ENCODE peak calls at places on chromosomes 11 and 22, in eight cellular contexts. C is HT-29; Z is NCI-H2081; N is tibial artery; Q is naive thymus-derived CD8-positive, alpha-beta T cell; V is iPS-NIHi11; B is activated CD4-positive, alpha-beta T cell treated with anti-CD3 and anti-CD28 coated beads, Interleukin-2, amount 50 U/mL, for 48 hours; L is CD8-positive, alpha-beta T cell. S is an unnamed sample.

GRCh38 chr11:59801981-59802638 is 8.5 kb downstream of the MRPL16 start:
- DNase-seq in C (no peak), Z (no peak), N (no peak), Q (no peak), V (no peak), B (no peak), L (no peak), S (no peak)

GRCh38 chr11:119624102-119624615 is 104.8 kb downstream of the NECTIN1 start:
- DNase-seq in C (no peak), Z (no peak), N (no peak), Q (no peak), V (peak), B (no peak), L (no peak), S (no peak)

GRCh38 chr11:98365185-98365584 is 655.6 kb upstream of the CNTN5 start:
- DNase-seq in C (peak), Z (no peak), N (no peak), Q (no peak), V (no peak), B (no peak), L (no peak), S (no peak)

GRCh38 chr11:59102259-59102765 is 4.7 kb upstream of the FAM111B start:
- DNase-seq in C (no peak), Z (peak), N (peak), Q (no peak), V (peak), B (peak), L (peak), S (no peak)

GRCh38 chr11:102485095-102485722 is 32.6 kb upstream of the TMEM123 start:
- DNase-seq in C (no peak), Z (no peak), N (no peak), Q (no peak), V (no peak), B (no peak), L (no peak), S (no peak)

GRCh38 chr11:120128392-120129172 is 9.3 kb downstream of the TRIM29 start:
- DNase-seq in C (peak), Z (no peak), N (peak), Q (no peak), V (no peak), B (no peak), L (no peak), S (no peak)

GRCh38 chr11:121520243-121521144 is 67.7 kb upstream of the SORL1-AS1 start:
- DNase-seq in C (no peak), Z (no peak), N (no peak), Q (no peak), V (no peak), B (no peak), L (no peak), S (no peak)

GRCh38 chr11:78257654-78258053 is 68.9 kb downstream of the USP35 start:
- DNase-seq in C (no peak), Z (no peak), N (no peak), Q (no peak), V (no peak), B (no peak), L (no peak), S (no peak)

GRCh38 chr11:129530154-129530895 is 154.7 kb downstream of the BARX2 start:
- DNase-seq in C (peak), Z (no peak), N (no peak), Q (no peak), V (no peak), B (no peak), L (no peak), S (no peak)

GRCh38 chr11:122069946-122070345 is 46.1 kb downstream of the BLID start:
- DNase-seq in C (peak), Z (peak), N (peak), Q (no peak), V (peak), B (no peak), L (no peak), S (no peak)

GRCh38 chr22:30305519-30305905 is 16.2 kb upstream of the CASTOR1 start:
- DNase-seq in C (peak), Z (no peak), N (peak), Q (peak), V (no peak), B (peak), L (peak), S (no peak)

GRCh38 chr11:64834723-64835615 is 9.5 kb downstream of the CDC42BPG start:
- DNase-seq in C (peak), Z (no peak), N (no peak), Q (no peak), V (peak), B (no peak), L (no peak), S (no peak)

GRCh38 chr11:41281131-41281742 is 178.2 kb downstream of the LRRC4C start:
- DNase-seq in C (no peak), Z (no peak), N (no peak), Q (no peak), V (no peak), B (no peak), L (no peak), S (no peak)

GRCh38 chr22:36252754-36253522 is at the start of gene APOL1:
- DNase-seq in C (peak), Z (no peak), N (no peak), Q (peak), V (no peak), B (peak), L (peak), S (no peak)

GRCh38 chr22:41922336-41922735 is 4.3 kb downstream of the TNFRSF13C start:
- DNase-seq in C (no peak), Z (no peak), N (no peak), Q (no peak), V (no peak), B (no peak), L (no peak), S (no peak)

GRCh38 chr11:45090607-45091006 is 55.8 kb upstream of the PRDM11 start:
- DNase-seq in C (no peak), Z (no peak), N (no peak), Q (no peak), V (no peak), B (no peak), L (no peak), S (no peak)

GRCh38 chr11:120929090-120929489 is 94.8 kb upstream of the TBCEL start:
- DNase-seq in C (no peak), Z (no peak), N (no peak), Q (no peak), V (no peak), B (no peak), L (no peak), S (no peak)

GRCh38 chr11:74084796-74085541 is 76.1 kb upstream of the UCP3 start:
- DNase-seq in C (no peak), Z (no peak), N (no peak), Q (no peak), V (no peak), B (no peak), L (no peak), S (no peak)

GRCh38 chr22:33126881-33127280 is 68.7 kb upstream of the SYN3 start:
- DNase-seq in C (peak), Z (no peak), N (no peak), Q (no peak), V (peak), B (no peak), L (no peak), S (peak)

GRCh38 chr22:30876925-30877553 is 91.5 kb downstream of the MORC2 start:
- DNase-seq in C (no peak), Z (peak), N (peak), Q (no peak), V (peak), B (no peak), L (no peak), S (peak)

GRCh38 chr11:102306817-102307814 is 10.2 kb upstream of the BIRC3 start:
- DNase-seq in C (peak), Z (peak), N (no peak), Q (peak), V (no peak), B (no peak), L (peak), S (no peak)

GRCh38 chr22:24503137-24503850 is 8.2 kb downstream of the UPB1 start:
- DNase-seq in C (peak), Z (peak), N (no peak), Q (peak), V (peak), B (peak), L (peak), S (no peak)

GRCh38 chr11:106275151-106275550 is 197.7 kb downstream of the AASDHPPT start:
- DNase-seq in C (no peak), Z (no peak), N (no peak), Q (no peak), V (no peak), B (no peak), L (no peak), S (no peak)

GRCh38 chr11:1116666-1117390 is 40.9 kb upstream of the MUC5AC start:
- DNase-seq in C (no peak), Z (no peak), N (peak), Q (no peak), V (peak), B (no peak), L (no peak), S (no peak)

GRCh38 chr22:17412232-17412631 is 43.0 kb downstream of the CECR2 start:
- DNase-seq in C (no peak), Z (no peak), N (no peak), Q (no peak), V (no peak), B (no peak), L (no peak), S (peak)

GRCh38 chr11:2166091-2166851 is 5.3 kb upstream of the INS start:
- DNase-seq in C (peak), Z (peak), N (no peak), Q (peak), V (peak), B (peak), L (no peak), S (no peak)

GRCh38 chr22:42892571-42893316 is 35.7 kb upstream of the ARFGAP3 start:
- DNase-seq in C (no peak), Z (peak), N (no peak), Q (no peak), V (no peak), B (no peak), L (no peak), S (no peak)

GRCh38 chr11:131099746-131100145 is 183.5 kb upstream of the SNX19 start:
- DNase-seq in C (no peak), Z (no peak), N (no peak), Q (no peak), V (no peak), B (no peak), L (no peak), S (no peak)

GRCh38 chr11:2763939-2764338 is 64.1 kb upstream of the KCNQ1OT1 start:
- DNase-seq in C (no peak), Z (no peak), N (no peak), Q (no peak), V (no peak), B (no peak), L (no peak), S (no peak)

GRCh38 chr11:65644837-65645236 is 6.9 kb downstream of the SIPA1 start:
- DNase-seq in C (no peak), Z (no peak), N (no peak), Q (no peak), V (no peak), B (no peak), L (no peak), S (no peak)

GRCh38 chr11:43934359-43935130 is 7.9 kb upstream of the C11orf96 start:
- DNase-seq in C (no peak), Z (no peak), N (no peak), Q (no peak), V (no peak), B (no peak), L (no peak), S (no peak)

GRCh38 chr11:84673753-84674152 is 953.4 kb downstream of the DLG2 start:
- DNase-seq in C (no peak), Z (peak), N (no peak), Q (no peak), V (peak), B (no peak), L (no peak), S (no peak)